ENCODE peak calls at places on chromosomes 16 and 17, in five cellular contexts. Y is MCF 10A, E is A549, X is Panc1, N is GM10248. J is an unnamed sample.

GRCh38 chr16:2090819-2091721 is 43.3 kb downstream of the TSC2 start:
- DNase-seq in Y (no peak), E (peak; percentile 66), X (no peak), N (peak; percentile 81), J (no peak)

GRCh38 chr16:11780988-11781680 is 15.9 kb downstream of the ZC3H7A start:
- DNase-seq in Y (no peak), E (no peak), X (no peak), N (no peak), J (no peak)

GRCh38 chr17:77873518-77874302 is 84.8 kb upstream of the TNRC6C start:
- DNase-seq in Y (no peak), E (no peak), X (no peak), N (no peak), J (no peak)

GRCh38 chr17:16418684-16419066 is 3.3 kb downstream of the TRPV2 start:
- DNase-seq in Y (no peak), E (no peak), X (no peak), N (no peak), J (no peak)

GRCh38 chr16:3171855-3172593 is 16.0 kb upstream of the OR1F1 start:
- DNase-seq in Y (peak; percentile 28), E (peak; percentile 94), X (peak; percentile 93), N (no peak), J (no peak)

GRCh38 chr16:47431960-47432359 is 28.9 kb downstream of the ITFG1 start:
- DNase-seq in Y (no peak), E (no peak), X (no peak), N (no peak), J (no peak)

GRCh38 chr17:41442772-41443171 is 2.0 kb upstream of the KRT38 start:
- DNase-seq in Y (peak; percentile 38), E (no peak), X (no peak), N (no peak), J (peak; percentile 60)

GRCh38 chr16:49643429-49644142 is 212.3 kb downstream of the ZNF423 start:
- DNase-seq in Y (peak; percentile 18), E (no peak), X (no peak), N (no peak), J (peak; percentile 63)

GRCh38 chr17:49132699-49133364 is at the start of gene B4GALNT2:
- DNase-seq in Y (no peak), E (peak; percentile 28), X (no peak), N (no peak), J (no peak)

GRCh38 chr17:42247734-42248133 is 28.5 kb downstream of the STAT5B start:
- DNase-seq in Y (no peak), E (peak; percentile 63), X (no peak), N (no peak), J (peak; percentile 43)

GRCh38 chr17:38897176-38897575 is 27.3 kb downstream of the LASP1 start:
- DNase-seq in Y (no peak), E (no peak), X (no peak), N (no peak), J (no peak)

GRCh38 chr17:37792787-37793186 is 47.9 kb upstream of the HNF1B start:
- DNase-seq in Y (no peak), E (no peak), X (no peak), N (no peak), J (no peak)

GRCh38 chr17:39080416-39081179 is 70.8 kb downstream of the PLXDC1 start:
- DNase-seq in Y (peak; percentile 33), E (no peak), X (no peak), N (no peak), J (no peak)

GRCh38 chr16:1333149-1333812 is at the start of gene BAIAP3:
- DNase-seq in Y (no peak), E (peak; percentile 51), X (no peak), N (peak; percentile 77), J (no peak)

GRCh38 chr17:81392909-81393654 is 2.2 kb upstream of the BAHCC1 start:
- DNase-seq in Y (peak; percentile 16), E (no peak), X (no peak), N (no peak), J (no peak)

GRCh38 chr17:32523017-32523680 is 36.4 kb downstream of the CDK5R1 start:
- DNase-seq in Y (no peak), E (no peak), X (no peak), N (peak; percentile 77), J (no peak)

GRCh38 chr17:38916771-38917170 is 8.6 kb upstream of the LASP1NB start:
- DNase-seq in Y (no peak), E (no peak), X (no peak), N (no peak), J (no peak)

GRCh38 chr16:89019511-89019910 is 42.5 kb upstream of the CBFA2T3 start:
- DNase-seq in Y (no peak), E (no peak), X (no peak), N (no peak), J (no peak)

GRCh38 chr17:8153550-8153956 is 1.3 kb upstream of the PER1 start:
- DNase-seq in Y (peak; percentile 96), E (peak; percentile 98), X (no peak), N (no peak), J (peak; percentile 95)

GRCh38 chr17:46106966-46107644 is 86.1 kb downstream of the KANSL1 start:
- DNase-seq in Y (no peak), E (no peak), X (no peak), N (no peak), J (no peak)

GRCh38 chr17:142102-142661 is 4.8 kb downstream of the SCGB1C2 start:
- DNase-seq in Y (peak; percentile 16), E (peak; percentile 80), X (no peak), N (no peak), J (no peak)

GRCh38 chr17:48174833-48175232 is 67.3 kb downstream of the SNX11 start:
- DNase-seq in Y (no peak), E (no peak), X (no peak), N (no peak), J (no peak)

GRCh38 chr16:86768231-86768791 is 190.0 kb downstream of the FOXL1 start:
- DNase-seq in Y (no peak), E (no peak), X (no peak), N (no peak), J (no peak)

GRCh38 chr17:20952183-20952582 is 90.6 kb downstream of the USP22 start:
- DNase-seq in Y (no peak), E (no peak), X (no peak), N (no peak), J (no peak)

GRCh38 chr16:89201467-89202377 is 1.4 kb upstream of the SLC22A31 start:
- DNase-seq in Y (no peak), E (peak; percentile 87), X (no peak), N (peak; percentile 80), J (no peak)

DNA sequence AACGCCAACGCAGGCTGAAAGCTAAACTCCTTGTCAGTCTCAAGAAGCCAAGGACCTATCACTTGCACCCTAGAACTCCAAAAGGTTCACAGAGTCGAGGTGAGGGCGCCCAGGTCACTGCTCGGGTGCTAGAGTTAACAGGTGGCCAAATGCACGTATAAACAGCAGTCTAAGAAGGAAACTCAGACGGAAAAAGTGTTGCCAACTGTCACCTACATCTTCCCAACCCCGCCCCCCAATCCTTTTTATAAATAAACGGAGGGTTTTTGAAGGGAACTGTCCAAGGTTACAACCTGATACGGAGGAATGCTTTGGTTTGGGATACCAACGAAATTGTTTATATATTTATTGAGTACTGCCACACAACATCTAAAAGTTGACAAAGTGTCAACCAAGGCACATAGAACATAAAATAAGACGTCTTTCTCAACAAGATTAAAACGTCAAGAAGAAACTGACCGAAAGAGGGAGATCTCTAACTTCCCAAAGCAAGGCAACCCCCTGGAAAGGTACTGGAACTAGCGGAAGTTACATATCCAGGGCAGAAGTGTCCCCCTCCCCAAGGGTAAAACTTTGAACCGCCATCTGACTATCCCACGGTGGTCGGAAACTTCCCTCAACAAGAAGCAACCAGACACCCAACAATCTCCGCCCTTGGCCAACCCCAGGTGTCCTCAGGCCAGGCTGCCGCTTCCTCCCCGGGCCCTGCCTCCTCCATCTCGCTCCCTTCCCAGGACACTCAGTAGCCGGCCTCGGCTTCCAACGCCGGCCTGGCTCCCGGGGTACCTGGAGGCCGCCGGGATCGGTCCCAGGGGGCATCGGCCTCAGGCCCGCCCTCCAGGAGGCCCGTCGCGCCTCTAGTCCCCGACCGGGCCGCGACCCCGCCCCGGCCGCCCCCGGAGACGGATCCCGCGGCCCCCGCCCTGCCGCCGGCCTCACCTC is 982 bp downstream of the SPAG9 start:
- DNase-seq in Y (peak; percentile 52), E (peak; percentile 80), X (no peak), N (peak; percentile 43), J (no peak)
- TF ChIP-seq CTCF in Y (peak; percentile 31), E (peak; percentile 62), X (no peak), N (peak; percentile 17), J (peak; percentile 25)

GRCh38 chr17:69067274-69068047 is 6.7 kb upstream of the ABCA9 start:
- DNase-seq in Y (no peak), E (no peak), X (no peak), N (no peak), J (no peak)
- TF ChIP-seq CTCF in Y (no peak), E (no peak), X (peak; percentile 13), N (no peak), J (no peak)

GRCh38 chr17:28745777-28746473 is 2.1 kb downstream of the TRAF4 start:
- DNase-seq in Y (peak; percentile 94), E (peak; percentile 55), X (no peak), N (no peak), J (no peak)
- TF ChIP-seq CTCF in Y (no peak), E (no peak), X (no peak), N (no peak), J (no peak)

GRCh38 chr17:10295728-10296343 is 77.0 kb downstream of the MYH13 start:
- DNase-seq in Y (peak; percentile 61), E (peak; percentile 70), X (peak; percentile 22), N (peak; percentile 62), J (no peak)
- TF ChIP-seq CTCF in Y (peak; percentile 37), E (peak; percentile 62), X (peak; percentile 75), N (peak; percentile 82), J (peak; percentile 68)

DNA sequence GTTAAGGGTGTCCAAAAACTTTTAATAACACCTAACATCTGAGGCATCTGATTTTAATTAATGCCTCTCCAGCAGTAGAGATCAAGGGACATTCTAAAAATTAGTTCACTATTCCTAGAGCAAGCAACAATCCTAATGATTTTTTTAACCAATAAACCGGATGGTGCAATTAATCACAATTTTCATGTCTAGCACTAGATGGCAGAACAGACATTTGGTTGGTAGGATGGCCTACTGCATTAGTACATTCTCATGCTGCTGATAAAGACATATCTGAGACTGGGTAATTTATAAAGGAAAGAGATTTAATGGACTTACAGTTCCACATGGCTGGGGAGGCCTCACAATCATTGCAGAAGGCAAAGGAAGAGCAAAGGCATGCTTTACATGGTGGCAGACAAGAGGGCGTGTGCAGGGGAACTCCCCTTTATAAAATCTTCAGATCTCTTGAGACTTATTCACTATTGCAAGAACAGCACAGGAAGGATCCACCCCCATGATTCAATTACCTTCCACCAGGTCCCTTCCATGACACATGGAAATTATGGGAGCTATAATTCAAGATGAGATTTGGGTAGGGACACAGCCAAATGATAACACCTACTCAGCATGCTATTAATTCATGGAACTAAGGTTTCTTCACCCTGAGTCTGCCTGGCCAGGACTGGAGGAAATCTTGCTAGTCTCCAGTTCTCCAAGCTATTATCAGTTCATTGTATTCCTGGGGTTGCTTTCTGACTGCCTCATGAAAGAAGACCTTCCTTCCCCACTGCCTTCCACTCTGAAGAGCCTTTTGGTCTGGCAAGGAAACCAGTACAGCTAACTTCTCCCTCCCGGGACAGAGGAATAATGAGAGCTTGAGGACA is 24.8 kb downstream of the HS3ST3A1 start:
- DNase-seq in Y (no peak), E (peak; percentile 20), X (no peak), N (no peak), J (no peak)
- TF ChIP-seq CTCF in Y (no peak), E (no peak), X (no peak), N (no peak), J (peak; percentile 4)